ENCODE peak calls at places on chromosomes 7 and 10, in nine cellular contexts. L is activated gamma-delta T cell; T is sigmoid colon; W is HFFc6; E is stimulated activated CD4-positive, alpha-beta T cell treated with anti-CD3 and anti-CD28 coated beads, TNF-alpha, amount 100 ng/mL, for 1 hour; D is suprapubic skin; S is neural crest cell; P is posterior vena cava; C is OCI-LY7. Z is an unnamed sample.

GRCh38 chr10:124724279-124725027 is 19.7 kb downstream of the FAM53B start:
- DNase-seq in L (no peak), T (peak), W (no peak), E (no peak), D (no peak), S (no peak), P (peak), C (no peak), Z (peak)

GRCh38 chr10:26909753-26910152 is 49.0 kb upstream of the ABI1 start:
- DNase-seq in L (no peak), T (no peak), W (no peak), E (no peak), D (no peak), S (no peak), P (no peak), C (no peak), Z (no peak)

GRCh38 chr10:5481121-5481520 is 18.2 kb downstream of the CALML5 start:
- DNase-seq in L (no peak), T (peak), W (no peak), E (no peak), D (no peak), S (no peak), P (no peak), C (no peak), Z (no peak)

GRCh38 chr7:665251-665650 is 61.2 kb upstream of the DNAAF5 start:
- DNase-seq in L (no peak), T (peak), W (no peak), E (no peak), D (no peak), S (no peak), P (peak), C (no peak), Z (no peak)

GRCh38 chr7:139482662-139483466 is 609 bp downstream of the KLRG2 start:
- DNase-seq in L (no peak), T (no peak), W (no peak), E (peak), D (no peak), S (peak), P (no peak), C (no peak), Z (no peak)

GRCh38 chr7:81013036-81013435 is 94.2 kb upstream of the SEMA3C start:
- DNase-seq in L (no peak), T (no peak), W (peak), E (no peak), D (no peak), S (no peak), P (no peak), C (no peak), Z (no peak)

GRCh38 chr10:27485986-27486385 is 18.1 kb upstream of the RAB18 start:
- DNase-seq in L (no peak), T (no peak), W (no peak), E (no peak), D (no peak), S (no peak), P (no peak), C (no peak), Z (no peak)

GRCh38 chr7:44197487-44197886 is 3.3 kb upstream of the YKT6 start:
- DNase-seq in L (no peak), T (no peak), W (no peak), E (no peak), D (peak), S (no peak), P (peak), C (no peak), Z (no peak)

GRCh38 chr7:143244321-143244720 is 18.9 kb upstream of the GSTK1 start:
- DNase-seq in L (no peak), T (no peak), W (no peak), E (no peak), D (no peak), S (no peak), P (no peak), C (no peak), Z (no peak)

GRCh38 chr10:8544057-8544380 is 489.5 kb downstream of the GATA3 start:
- DNase-seq in L (no peak), T (no peak), W (no peak), E (no peak), D (no peak), S (no peak), P (no peak), C (no peak), Z (no peak)

GRCh38 chr10:125159486-125159931 is 854 bp downstream of the CTBP2 start:
- DNase-seq in L (no peak), T (peak), W (no peak), E (no peak), D (peak), S (no peak), P (no peak), C (no peak), Z (peak)

GRCh38 chr10:24821986-24822385 is 98.3 kb upstream of the ARHGAP21 start:
- DNase-seq in L (no peak), T (no peak), W (peak), E (no peak), D (no peak), S (no peak), P (no peak), C (no peak), Z (no peak)

GRCh38 chr7:47254081-47255006 is 327.6 kb downstream of the TNS3 start:
- DNase-seq in L (no peak), T (peak), W (peak), E (peak), D (peak), S (peak), P (peak), C (peak), Z (peak)

GRCh38 chr10:26696786-26697162 is 727 bp upstream of the PDSS1 start:
- DNase-seq in L (no peak), T (no peak), W (no peak), E (no peak), D (no peak), S (no peak), P (no peak), C (no peak), Z (no peak)

GRCh38 chr7:133024604-133025003 is 57.3 kb downstream of the CHCHD3 start:
- DNase-seq in L (no peak), T (no peak), W (no peak), E (no peak), D (no peak), S (no peak), P (no peak), C (no peak), Z (no peak)

GRCh38 chr7:137146012-137146455 is 197.5 kb downstream of the PTN start:
- DNase-seq in L (no peak), T (no peak), W (peak), E (no peak), D (no peak), S (no peak), P (no peak), C (no peak), Z (no peak)

GRCh38 chr10:57818522-57818921 is 449.2 kb downstream of the IPMK start:
- DNase-seq in L (no peak), T (no peak), W (no peak), E (no peak), D (no peak), S (no peak), P (no peak), C (no peak), Z (no peak)

GRCh38 chr10:51397695-51398094 is 301.7 kb downstream of the CSTF2T start:
- DNase-seq in L (no peak), T (peak), W (peak), E (no peak), D (no peak), S (no peak), P (no peak), C (no peak), Z (no peak)